ENCODE peak calls at places on chromosomes 6 and 20, in eight cellular contexts. One of them, this sample, is unnamed.
A peak's percentile ranks its signal among the peaks of the same experiment; 100 is the strongest.

GRCh38 chr6:132218063-132218696 is 183.1 kb downstream of the MOXD1 start:
- DNase-seq in astrocyte of the spinal cord: peak; percentile 69
- DNase-seq in ovary: no peak
- DNase-seq in body of pancreas: no peak
- DNase-seq in LNCaP clone FGC: no peak
- DNase-seq in upper lobe of right lung: no peak
- DNase-seq in adrenal gland: no peak
- DNase-seq in CD4-positive, alpha-beta memory T cell: no peak
- DNase-seq in this sample: peak; percentile 62

GRCh38 chr20:11352041-11352440 is 565.7 kb upstream of the BTBD3 start:
- DNase-seq in LNCaP clone FGC: no peak
- DNase-seq in ovary: no peak
- DNase-seq in CD4-positive, alpha-beta memory T cell: no peak
- DNase-seq in astrocyte of the spinal cord: no peak
- DNase-seq in adrenal gland: no peak
- DNase-seq in upper lobe of right lung: no peak
- DNase-seq in body of pancreas: no peak
- DNase-seq in this sample: no peak

GRCh38 chr6:169312658-169313346 is 59.2 kb upstream of the THBS2 start:
- DNase-seq in ovary: peak; percentile 43
- DNase-seq in astrocyte of the spinal cord: no peak
- DNase-seq in body of pancreas: no peak
- DNase-seq in upper lobe of right lung: no peak
- DNase-seq in CD4-positive, alpha-beta memory T cell: no peak
- DNase-seq in adrenal gland: no peak
- DNase-seq in LNCaP clone FGC: no peak
- DNase-seq in this sample: no peak

GRCh38 chr6:150194200-150194599 is 51.4 kb downstream of the PPP1R14C start:
- DNase-seq in upper lobe of right lung: no peak
- DNase-seq in body of pancreas: no peak
- DNase-seq in adrenal gland: no peak
- DNase-seq in astrocyte of the spinal cord: no peak
- DNase-seq in ovary: no peak
- DNase-seq in CD4-positive, alpha-beta memory T cell: no peak
- DNase-seq in LNCaP clone FGC: peak; percentile 50
- DNase-seq in this sample: no peak

GRCh38 chr6:39892490-39893129 is 41.7 kb downstream of the MOCS1 start:
- DNase-seq in body of pancreas: peak; percentile 79
- DNase-seq in upper lobe of right lung: peak; percentile 80
- DNase-seq in astrocyte of the spinal cord: peak; percentile 73
- DNase-seq in CD4-positive, alpha-beta memory T cell: no peak
- DNase-seq in LNCaP clone FGC: no peak
- DNase-seq in adrenal gland: peak; percentile 80
- DNase-seq in ovary: peak; percentile 54
- DNase-seq in this sample: peak; percentile 74

GRCh38 chr6:6635869-6636268 is 47.3 kb downstream of the LY86 start:
- DNase-seq in upper lobe of right lung: no peak
- DNase-seq in CD4-positive, alpha-beta memory T cell: no peak
- DNase-seq in body of pancreas: no peak
- DNase-seq in ovary: no peak
- DNase-seq in astrocyte of the spinal cord: no peak
- DNase-seq in adrenal gland: no peak
- DNase-seq in LNCaP clone FGC: no peak
- DNase-seq in this sample: no peak

GRCh38 chr6:121479486-121480098 is 44.1 kb downstream of the GJA1 start:
- DNase-seq in LNCaP clone FGC: no peak
- DNase-seq in astrocyte of the spinal cord: no peak
- DNase-seq in upper lobe of right lung: no peak
- DNase-seq in CD4-positive, alpha-beta memory T cell: no peak
- DNase-seq in body of pancreas: no peak
- DNase-seq in ovary: no peak
- DNase-seq in adrenal gland: peak; percentile 63
- DNase-seq in this sample: peak; percentile 45

GRCh38 chr6:33207569-33208088 is 671 bp upstream of the RING1 start:
- DNase-seq in upper lobe of right lung: peak; percentile 85
- DNase-seq in CD4-positive, alpha-beta memory T cell: no peak
- DNase-seq in adrenal gland: peak; percentile 71
- DNase-seq in LNCaP clone FGC: no peak
- DNase-seq in body of pancreas: peak; percentile 59
- DNase-seq in ovary: peak; percentile 60
- DNase-seq in astrocyte of the spinal cord: peak; percentile 55
- DNase-seq in this sample: peak; percentile 62

GRCh38 chr6:37972994-37973757 is 153.6 kb downstream of the ZFAND3 start:
- DNase-seq in upper lobe of right lung: no peak
- DNase-seq in astrocyte of the spinal cord: peak; percentile 27
- DNase-seq in CD4-positive, alpha-beta memory T cell: no peak
- DNase-seq in body of pancreas: no peak
- DNase-seq in adrenal gland: no peak
- DNase-seq in LNCaP clone FGC: no peak
- DNase-seq in ovary: no peak
- DNase-seq in this sample: peak; percentile 61

GRCh38 chr20:17835240-17835940 is 133.2 kb downstream of the SNX5 start:
- DNase-seq in ovary: peak; percentile 50
- DNase-seq in astrocyte of the spinal cord: peak; percentile 78
- DNase-seq in CD4-positive, alpha-beta memory T cell: no peak
- DNase-seq in upper lobe of right lung: no peak
- DNase-seq in adrenal gland: peak; percentile 80
- DNase-seq in body of pancreas: peak; percentile 40
- DNase-seq in LNCaP clone FGC: no peak
- DNase-seq in this sample: peak; percentile 88

GRCh38 chr6:7615611-7616383 is 25.8 kb downstream of the SNRNP48 start:
- DNase-seq in astrocyte of the spinal cord: peak; percentile 65
- DNase-seq in upper lobe of right lung: no peak
- DNase-seq in LNCaP clone FGC: no peak
- DNase-seq in CD4-positive, alpha-beta memory T cell: peak; percentile 34
- DNase-seq in adrenal gland: peak; percentile 61
- DNase-seq in body of pancreas: peak; percentile 61
- DNase-seq in ovary: no peak
- DNase-seq in this sample: peak; percentile 68

GRCh38 chr6:30480536-30481156 is 8.7 kb upstream of the HLA-E start:
- DNase-seq in LNCaP clone FGC: no peak
- DNase-seq in ovary: no peak
- DNase-seq in CD4-positive, alpha-beta memory T cell: peak; percentile 74
- DNase-seq in upper lobe of right lung: no peak
- DNase-seq in astrocyte of the spinal cord: no peak
- DNase-seq in adrenal gland: no peak
- DNase-seq in body of pancreas: no peak
- DNase-seq in this sample: no peak

GRCh38 chr6:138035070-138035469 is 72.1 kb downstream of the PERP start:
- DNase-seq in astrocyte of the spinal cord: no peak
- DNase-seq in LNCaP clone FGC: no peak
- DNase-seq in ovary: no peak
- DNase-seq in CD4-positive, alpha-beta memory T cell: no peak
- DNase-seq in adrenal gland: no peak
- DNase-seq in upper lobe of right lung: no peak
- DNase-seq in body of pancreas: no peak
- DNase-seq in this sample: no peak

GRCh38 chr20:44074252-44075151 is 112.5 kb downstream of the JPH2 start:
- DNase-seq in adrenal gland: peak; percentile 31
- DNase-seq in astrocyte of the spinal cord: peak; percentile 65
- DNase-seq in upper lobe of right lung: peak; percentile 49
- DNase-seq in body of pancreas: no peak
- DNase-seq in ovary: no peak
- DNase-seq in LNCaP clone FGC: peak; percentile 76
- DNase-seq in CD4-positive, alpha-beta memory T cell: no peak
- DNase-seq in this sample: peak; percentile 42

GRCh38 chr6:26087284-26088115 is at the start of gene HFE:
- DNase-seq in astrocyte of the spinal cord: peak; percentile 64
- DNase-seq in body of pancreas: peak; percentile 41
- DNase-seq in LNCaP clone FGC: no peak
- DNase-seq in adrenal gland: peak; percentile 62
- DNase-seq in ovary: peak; percentile 55
- DNase-seq in CD4-positive, alpha-beta memory T cell: peak; percentile 24
- DNase-seq in upper lobe of right lung: peak; percentile 79
- DNase-seq in this sample: peak; percentile 76

GRCh38 chr20:21840991-21841390 is 135.5 kb downstream of the PAX1 start:
- DNase-seq in astrocyte of the spinal cord: no peak
- DNase-seq in ovary: no peak
- DNase-seq in CD4-positive, alpha-beta memory T cell: no peak
- DNase-seq in upper lobe of right lung: no peak
- DNase-seq in adrenal gland: no peak
- DNase-seq in LNCaP clone FGC: no peak
- DNase-seq in body of pancreas: no peak
- DNase-seq in this sample: no peak

GRCh38 chr20:49532285-49532946 is 35.5 kb downstream of the PTGIS start:
- DNase-seq in body of pancreas: no peak
- DNase-seq in upper lobe of right lung: no peak
- DNase-seq in ovary: no peak
- DNase-seq in adrenal gland: no peak
- DNase-seq in astrocyte of the spinal cord: no peak
- DNase-seq in LNCaP clone FGC: no peak
- DNase-seq in CD4-positive, alpha-beta memory T cell: no peak
- DNase-seq in this sample: no peak

GRCh38 chr6:114033606-114034005 is 62.7 kb upstream of the HDAC2 start:
- DNase-seq in CD4-positive, alpha-beta memory T cell: no peak
- DNase-seq in ovary: no peak
- DNase-seq in LNCaP clone FGC: no peak
- DNase-seq in body of pancreas: no peak
- DNase-seq in adrenal gland: no peak
- DNase-seq in upper lobe of right lung: no peak
- DNase-seq in astrocyte of the spinal cord: no peak
- DNase-seq in this sample: no peak
- H3K4me3 ChIP-seq in CD4-positive, alpha-beta memory T cell: no peak overlapping the region
- H3K4me3 ChIP-seq in ovary: no peak overlapping the region
- H3K4me3 ChIP-seq in LNCaP clone FGC: no peak overlapping the region
- H3K4me3 ChIP-seq in body of pancreas: no peak overlapping the region
- H3K4me3 ChIP-seq in adrenal gland: no peak overlapping the region
- H3K4me3 ChIP-seq in upper lobe of right lung: no peak overlapping the region
- H3K4me3 ChIP-seq in astrocyte of the spinal cord: no peak overlapping the region
- H3K4me3 ChIP-seq in this sample: no peak overlapping the region

DNA sequence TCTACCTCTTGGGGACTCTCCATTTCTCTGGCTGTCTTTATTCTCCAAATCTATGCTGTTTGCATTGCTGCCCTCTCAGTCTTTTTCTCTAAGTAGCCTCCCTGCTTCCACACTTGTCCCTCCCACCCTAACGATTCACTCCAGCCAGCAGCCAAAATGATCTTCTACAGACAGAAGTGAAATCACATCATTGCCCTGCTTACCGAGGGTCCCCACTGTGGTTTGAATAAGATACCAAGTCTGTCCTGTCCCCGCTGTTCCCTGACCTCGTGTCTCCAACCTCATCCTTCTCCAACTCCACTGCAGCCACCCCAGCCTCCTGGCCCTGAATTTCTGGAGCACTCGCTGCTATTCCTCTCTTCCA is 11.5 kb upstream of the OCSTAMP start:
- DNase-seq in astrocyte of the spinal cord: no peak
- DNase-seq in CD4-positive, alpha-beta memory T cell: no peak
- DNase-seq in upper lobe of right lung: no peak
- DNase-seq in LNCaP clone FGC: no peak
- DNase-seq in body of pancreas: no peak
- DNase-seq in ovary: no peak
- DNase-seq in adrenal gland: no peak
- DNase-seq in this sample: no peak
- H3K4me3 ChIP-seq in astrocyte of the spinal cord: no peak overlapping the region
- H3K4me3 ChIP-seq in CD4-positive, alpha-beta memory T cell: no peak overlapping the region
- H3K4me3 ChIP-seq in upper lobe of right lung: peak overlapping the region; percentile 28
- H3K4me3 ChIP-seq in LNCaP clone FGC: no peak overlapping the region
- H3K4me3 ChIP-seq in body of pancreas: no peak overlapping the region
- H3K4me3 ChIP-seq in ovary: no peak overlapping the region
- H3K4me3 ChIP-seq in adrenal gland: no peak overlapping the region
- H3K4me3 ChIP-seq in this sample: no peak overlapping the region

GRCh38 chr20:62404112-62404665 is 2.9 kb downstream of the CABLES2 start:
- DNase-seq in adrenal gland: no peak
- DNase-seq in LNCaP clone FGC: no peak
- DNase-seq in ovary: no peak
- DNase-seq in body of pancreas: no peak
- DNase-seq in upper lobe of right lung: no peak
- DNase-seq in CD4-positive, alpha-beta memory T cell: no peak
- DNase-seq in astrocyte of the spinal cord: no peak
- DNase-seq in this sample: no peak

GRCh38 chr20:62404761-62405107 is 2.4 kb downstream of the CABLES2 start:
- DNase-seq in adrenal gland: no peak
- DNase-seq in CD4-positive, alpha-beta memory T cell: no peak
- DNase-seq in astrocyte of the spinal cord: no peak
- DNase-seq in ovary: no peak
- DNase-seq in body of pancreas: no peak
- DNase-seq in upper lobe of right lung: no peak
- DNase-seq in LNCaP clone FGC: no peak
- DNase-seq in this sample: no peak

GRCh38 chr20:62405981-62406513 is 1.0 kb downstream of the CABLES2 start:
- DNase-seq in adrenal gland: no peak
- DNase-seq in ovary: no peak
- DNase-seq in upper lobe of right lung: no peak
- DNase-seq in body of pancreas: no peak
- DNase-seq in CD4-positive, alpha-beta memory T cell: no peak
- DNase-seq in astrocyte of the spinal cord: no peak
- DNase-seq in LNCaP clone FGC: no peak
- DNase-seq in this sample: no peak

GRCh38 chr20:62406635-62407176 is 379 bp downstream of the CABLES2 start:
- DNase-seq in astrocyte of the spinal cord: no peak
- DNase-seq in adrenal gland: peak; percentile 42
- DNase-seq in LNCaP clone FGC: no peak
- DNase-seq in upper lobe of right lung: no peak
- DNase-seq in ovary: peak; percentile 33
- DNase-seq in CD4-positive, alpha-beta memory T cell: no peak
- DNase-seq in body of pancreas: peak; percentile 45
- DNase-seq in this sample: no peak

DNA sequence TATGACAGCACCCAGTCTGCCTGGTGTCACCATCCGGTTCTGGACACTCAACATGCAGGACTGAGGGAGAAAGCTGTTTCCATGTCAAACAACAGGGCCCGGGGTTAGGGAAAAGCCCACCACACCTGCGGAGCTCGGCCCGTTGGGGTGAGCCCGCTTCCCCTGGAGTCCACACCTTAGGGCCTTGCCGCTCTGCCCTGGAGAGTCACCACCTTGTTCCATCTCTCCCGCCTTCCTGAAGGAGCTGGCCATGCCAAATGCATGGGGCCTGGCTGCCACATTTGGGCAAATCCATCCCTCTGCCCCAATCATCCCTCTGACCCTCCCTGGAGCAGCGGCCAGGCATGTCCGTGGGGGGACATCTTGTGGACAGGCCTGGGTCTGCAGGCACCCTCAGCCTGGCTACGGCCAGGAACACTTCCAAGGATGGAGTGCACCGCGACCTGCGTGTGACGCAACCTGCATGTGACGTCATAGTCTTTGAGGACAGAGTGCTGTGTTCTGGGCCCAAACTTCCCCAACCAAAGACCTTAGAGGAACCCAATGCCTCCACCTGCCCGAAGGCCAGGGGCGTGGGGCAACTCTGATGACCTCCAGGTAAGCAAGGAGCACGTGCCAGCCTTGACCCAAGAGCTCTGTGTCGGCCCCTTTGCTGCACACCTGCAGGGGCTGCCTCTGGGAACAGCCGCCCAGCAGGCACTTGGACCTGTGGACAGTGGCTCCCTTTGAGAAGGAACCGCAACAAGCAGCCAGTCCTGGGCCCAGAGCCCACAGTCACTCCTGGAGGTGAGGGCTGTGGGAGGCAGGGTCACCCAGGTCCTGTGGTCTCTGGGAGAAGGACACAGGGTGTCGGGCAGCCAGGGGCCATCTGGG is 1.7 kb downstream of the CABLES2 start:
- DNase-seq in CD4-positive, alpha-beta memory T cell: no peak
- DNase-seq in adrenal gland: peak; percentile 73
- DNase-seq in LNCaP clone FGC: no peak
- DNase-seq in astrocyte of the spinal cord: peak; percentile 22
- DNase-seq in body of pancreas: peak; percentile 37
- DNase-seq in ovary: peak; percentile 62
- DNase-seq in upper lobe of right lung: peak; percentile 76
- DNase-seq in this sample: peak; percentile 73
- H3K4me3 ChIP-seq in CD4-positive, alpha-beta memory T cell: no peak overlapping the region
- H3K4me3 ChIP-seq in adrenal gland: no peak overlapping the region
- H3K4me3 ChIP-seq in LNCaP clone FGC: peak overlapping the region; percentile 81
- H3K4me3 ChIP-seq in astrocyte of the spinal cord: no peak overlapping the region
- H3K4me3 ChIP-seq in body of pancreas: no peak overlapping the region
- H3K4me3 ChIP-seq in ovary: no peak overlapping the region
- H3K4me3 ChIP-seq in upper lobe of right lung: no peak overlapping the region
- H3K4me3 ChIP-seq in this sample: no peak overlapping the region

GRCh38 chr6:56539503-56540105 is 103.1 kb downstream of the DST start:
- DNase-seq in CD4-positive, alpha-beta memory T cell: no peak
- DNase-seq in LNCaP clone FGC: no peak
- DNase-seq in upper lobe of right lung: no peak
- DNase-seq in astrocyte of the spinal cord: no peak
- DNase-seq in body of pancreas: no peak
- DNase-seq in ovary: no peak
- DNase-seq in adrenal gland: no peak
- DNase-seq in this sample: no peak
- H3K4me3 ChIP-seq in CD4-positive, alpha-beta memory T cell: no peak overlapping the region
- H3K4me3 ChIP-seq in LNCaP clone FGC: no peak overlapping the region
- H3K4me3 ChIP-seq in upper lobe of right lung: peak overlapping the region; percentile 60
- H3K4me3 ChIP-seq in astrocyte of the spinal cord: peak overlapping the region; percentile 6
- H3K4me3 ChIP-seq in body of pancreas: no peak overlapping the region
- H3K4me3 ChIP-seq in ovary: peak overlapping the region; percentile 61
- H3K4me3 ChIP-seq in adrenal gland: no peak overlapping the region
- H3K4me3 ChIP-seq in this sample: peak overlapping the region; percentile 64